ENCODE peak calls at places on chromosomes 7 and 10, in ten cellular contexts. X, K, C, F, Y, P, U, V, O and G are unnamed samples.

GRCh38 chr7:44622342-44623151 is 16.1 kb downstream of the OGDH start:
- DNase-seq in K (no peak), Y (no peak), O (peak; percentile 61), X (no peak), V (no peak), F (no peak), U (no peak), P (peak; percentile 34), C (no peak), G (no peak)

GRCh38 chr10:36023939-36024338 is 381.8 kb upstream of the FZD8 start:
- DNase-seq in C (no peak), Y (no peak), U (peak; percentile 9), O (peak; percentile 32), P (peak; percentile 98), V (no peak), K (no peak), X (no peak), F (no peak), G (no peak)

GRCh38 chr10:25753776-25754175 is 180.3 kb upstream of the MYO3A start:
- DNase-seq in V (no peak), O (no peak), C (no peak), Y (no peak), U (no peak), K (no peak), P (peak; percentile 13), F (no peak), X (no peak), G (no peak)

GRCh38 chr7:117719377-117719776 is 153.9 kb downstream of the CTTNBP2 start:
- DNase-seq in U (no peak), C (no peak), X (no peak), F (no peak), Y (no peak), K (no peak), V (no peak), P (no peak), O (no peak), G (no peak)

GRCh38 chr10:70916241-70916640 is 27.9 kb upstream of the PCBD1 start:
- DNase-seq in U (no peak), X (no peak), K (no peak), P (no peak), C (no peak), V (no peak), Y (no peak), O (no peak), F (peak; percentile 57), G (no peak)

GRCh38 chr10:88115968-88116367 is 252.5 kb downstream of the PTEN start:
- DNase-seq in F (no peak), V (no peak), X (no peak), U (peak; percentile 54), C (no peak), K (no peak), P (peak; percentile 79), O (no peak), Y (no peak), G (no peak)

GRCh38 chr10:121281576-121281975 is 316.7 kb downstream of the FGFR2 start:
- DNase-seq in U (no peak), V (no peak), K (no peak), O (no peak), Y (no peak), F (no peak), C (no peak), P (no peak), X (no peak), G (no peak)

GRCh38 chr7:33062023-33062781 is at the start of gene NT5C3A:
- DNase-seq in P (peak; percentile 68), K (peak; percentile 58), V (no peak), Y (peak; percentile 64), O (peak; percentile 39), U (no peak), F (peak; percentile 81), X (no peak), C (peak; percentile 20), G (peak; percentile 50)

GRCh38 chr7:42414961-42415505 is 178.0 kb upstream of the GLI3 start:
- DNase-seq in U (peak; percentile 8), O (no peak), Y (no peak), P (peak; percentile 23), K (no peak), V (no peak), F (no peak), X (no peak), C (no peak), G (no peak)

GRCh38 chr10:121436630-121437311 is 161.5 kb downstream of the FGFR2 start:
- DNase-seq in P (no peak), K (no peak), V (no peak), O (no peak), Y (no peak), C (no peak), F (no peak), X (no peak), U (no peak), G (no peak)

GRCh38 chr10:111234903-111235302 is 158.1 kb downstream of the ADRA2A start:
- DNase-seq in O (no peak), X (no peak), V (no peak), C (no peak), K (no peak), P (no peak), F (no peak), U (no peak), Y (no peak), G (no peak)

GRCh38 chr10:100504101-100504500 is 15.6 kb downstream of the SEC31B start:
- DNase-seq in F (no peak), K (no peak), U (peak; percentile 74), O (no peak), Y (no peak), C (no peak), P (peak; percentile 45), V (no peak), X (no peak), G (no peak)

GRCh38 chr10:84375011-84375410 is 46.6 kb downstream of the CCSER2 start:
- DNase-seq in C (peak; percentile 27), V (no peak), X (no peak), K (peak; percentile 38), U (peak; percentile 23), O (peak; percentile 42), P (peak; percentile 65), Y (no peak), F (no peak), G (peak; percentile 45)

GRCh38 chr7:155002411-155003214 is at the start of gene PAXIP1:
- DNase-seq in O (peak; percentile 41), C (peak; percentile 54), U (peak; percentile 33), X (peak; percentile 61), Y (peak; percentile 66), V (peak; percentile 17), K (peak; percentile 88), F (no peak), P (peak; percentile 64), G (peak; percentile 61)

GRCh38 chr7:54690892-54691291 is 68.1 kb downstream of the SEC61G start:
- DNase-seq in F (no peak), O (no peak), P (no peak), V (no peak), Y (no peak), K (no peak), U (no peak), X (no peak), C (no peak), G (no peak)

GRCh38 chr7:86931439-86931838 is 128.0 kb downstream of the ELAPOR2 start:
- DNase-seq in V (no peak), Y (no peak), F (no peak), U (no peak), P (no peak), K (no peak), O (no peak), C (no peak), X (no peak), G (no peak)

GRCh38 chr7:151851160-151851751 is 25.7 kb downstream of the PRKAG2 start:
- DNase-seq in C (peak; percentile 18), U (no peak), P (peak; percentile 56), K (no peak), X (no peak), V (no peak), Y (no peak), O (no peak), F (peak; percentile 72), G (no peak)

GRCh38 chr10:133277277-133277992 is 767 bp upstream of the ADAM8 start:
- DNase-seq in Y (no peak), P (no peak), K (no peak), C (no peak), U (no peak), F (no peak), O (no peak), X (no peak), V (no peak), G (no peak)

GRCh38 chr7:55429835-55430499 is 64.8 kb downstream of the LANCL2 start:
- DNase-seq in Y (no peak), V (no peak), P (no peak), K (no peak), X (no peak), U (no peak), F (no peak), C (no peak), O (no peak), G (no peak)

GRCh38 chr7:27150568-27151340 is 1.6 kb downstream of the HOXA3 start:
- DNase-seq in P (peak; percentile 95), X (peak; percentile 76), F (peak; percentile 74), Y (peak; percentile 90), C (peak; percentile 63), V (peak; percentile 53), K (peak; percentile 74), O (peak; percentile 84), U (peak; percentile 85), G (no peak)

GRCh38 chr10:13673165-13673564 is 86.4 kb downstream of the PRPF18 start:
- DNase-seq in Y (peak; percentile 13), F (no peak), P (no peak), K (no peak), U (no peak), X (no peak), V (no peak), C (no peak), O (no peak), G (no peak)

GRCh38 chr7:2014391-2015241 is 218.1 kb downstream of the MAD1L1 start:
- DNase-seq in U (no peak), Y (peak; percentile 56), O (no peak), X (no peak), C (no peak), P (no peak), K (no peak), F (peak; percentile 81), V (no peak), G (no peak)

GRCh38 chr10:28077889-28078288 is 79.0 kb upstream of the ODAD2 start:
- DNase-seq in P (peak; percentile 56), C (no peak), U (peak; percentile 67), X (no peak), Y (no peak), K (no peak), O (no peak), V (no peak), F (no peak), G (peak; percentile 4)

GRCh38 chr10:30812018-30812851 is 182.7 kb upstream of the LYZL2 start:
- DNase-seq in K (peak; percentile 26), O (peak; percentile 67), X (no peak), F (no peak), U (peak; percentile 83), C (no peak), V (no peak), Y (peak; percentile 73), P (peak; percentile 90), G (no peak)

GRCh38 chr7:44709011-44709915 is 39.4 kb upstream of the ZMIZ2 start:
- DNase-seq in Y (no peak), P (no peak), C (no peak), X (no peak), U (no peak), K (no peak), F (peak; percentile 63), V (no peak), O (no peak), G (no peak)

GRCh38 chr7:118311121-118311803 is 86.8 kb downstream of the ANKRD7 start:
- DNase-seq in K (no peak), X (no peak), U (no peak), C (no peak), V (no peak), O (no peak), P (no peak), F (no peak), Y (no peak), G (no peak)

GRCh38 chr7:95491634-95492314 is 6.0 kb downstream of the ASB4 start:
- DNase-seq in U (no peak), X (no peak), O (no peak), F (no peak), C (no peak), P (no peak), Y (no peak), V (no peak), K (no peak), G (no peak)